ENCODE peak calls at places on chromosomes 7 and 10, in seven cellular contexts. F is activated naive CD4-positive, alpha-beta T cell treated with anti-CD3 and anti-CD28 coated beads, Interleukin-2, amount 50 U/mL, for 16 hours; C is type B pancreatic cell; D is iPS DF 19.7; T is cardiac muscle cell; N is GM23248; I is iPS DF 6.9. M is an unnamed sample.

GRCh38 chr10:121296856-121297255 is 301.4 kb downstream of the FGFR2 start:
- DNase-seq in I (no peak), D (no peak), T (no peak), C (no peak), N (no peak), F (no peak), M (no peak)

GRCh38 chr7:49023345-49024330 is 99.3 kb downstream of the CDC14C start:
- DNase-seq in N (no peak), F (no peak), C (no peak), I (no peak), T (no peak), D (no peak), M (no peak)

GRCh38 chr10:117204316-117204715 is 7.0 kb downstream of the KCNK18 start:
- DNase-seq in D (no peak), T (no peak), F (no peak), N (no peak), C (no peak), I (no peak), M (no peak)

GRCh38 chr10:84164442-84164841 is 9.2 kb upstream of the GPR15LG start:
- DNase-seq in F (no peak), D (no peak), I (no peak), N (no peak), T (no peak), C (no peak), M (no peak)

GRCh38 chr7:18499407-18500197 is 4.1 kb downstream of the HDAC9 start:
- DNase-seq in D (no peak), F (no peak), I (no peak), N (peak), C (no peak), T (no peak), M (no peak)

GRCh38 chr10:97895915-97896314 is 46.3 kb downstream of the GOLGA7B start:
- DNase-seq in D (no peak), N (no peak), C (no peak), F (no peak), T (no peak), I (no peak), M (no peak)

GRCh38 chr7:129262333-129262732 is 37.5 kb downstream of the AHCYL2 start:
- DNase-seq in T (no peak), C (no peak), I (no peak), D (no peak), N (no peak), F (no peak), M (no peak)

GRCh38 chr7:96314402-96315108 is 7.3 kb downstream of the SLC25A13 start:
- DNase-seq in T (peak), C (no peak), F (no peak), I (no peak), D (no peak), N (peak), M (no peak)

GRCh38 chr7:8594115-8594514 is 160.7 kb downstream of the NXPH1 start:
- DNase-seq in C (no peak), T (no peak), I (no peak), N (no peak), D (no peak), F (no peak), M (no peak)

GRCh38 chr7:157278791-157279678 is 57.8 kb upstream of the DNAJB6 start:
- DNase-seq in I (no peak), F (no peak), T (peak), C (no peak), D (no peak), N (peak), M (no peak)

GRCh38 chr7:130985361-130985760 is 251.4 kb upstream of the KLF14 start:
- DNase-seq in D (no peak), F (no peak), C (no peak), T (no peak), I (no peak), N (no peak), M (no peak)

GRCh38 chr10:17452060-17452894 is 2.1 kb downstream of the ST8SIA6 start:
- DNase-seq in T (no peak), N (no peak), D (no peak), C (no peak), F (no peak), I (no peak), M (no peak)

GRCh38 chr10:132690821-132691610 is 94.9 kb downstream of the NKX6-2 start:
- DNase-seq in I (no peak), C (peak), F (peak), D (no peak), T (no peak), N (no peak), M (no peak)

GRCh38 chr10:21732067-21732772 is 198.2 kb downstream of the MLLT10 start:
- DNase-seq in D (peak), F (peak), C (no peak), N (peak), T (peak), I (peak), M (no peak)

GRCh38 chr7:19522486-19522885 is 186.4 kb downstream of the POLR1F start:
- DNase-seq in D (no peak), N (peak), F (no peak), C (no peak), T (peak), I (no peak), M (no peak)

GRCh38 chr7:5477723-5478531 is 54.3 kb upstream of the TNRC18 start:
- DNase-seq in N (peak), T (no peak), C (no peak), D (no peak), I (no peak), F (no peak), M (peak)

GRCh38 chr7:78057571-78057970 is 259.0 kb downstream of the PHTF2 start:
- DNase-seq in I (no peak), T (no peak), N (peak), C (no peak), D (no peak), F (no peak), M (no peak)

GRCh38 chr10:95537543-95537930 is 23.6 kb downstream of the SORBS1 start:
- DNase-seq in I (no peak), D (no peak), N (no peak), F (no peak), C (no peak), T (no peak), M (no peak)

GRCh38 chr10:113309791-113310190 is 243.1 kb upstream of the HABP2 start:
- DNase-seq in F (no peak), C (no peak), D (no peak), N (no peak), T (no peak), I (no peak), M (no peak)

GRCh38 chr7:29063231-29063630 is 83.1 kb downstream of the CPVL start:
- DNase-seq in I (no peak), T (peak), F (no peak), D (no peak), N (peak), C (no peak), M (no peak)

GRCh38 chr10:79905322-79906314 is 43.3 kb downstream of the SFTPD start:
- DNase-seq in F (no peak), T (peak), I (no peak), C (no peak), D (no peak), N (peak), M (no peak)

GRCh38 chr7:11988186-11988585 is 156.2 kb upstream of the THSD7A start:
- DNase-seq in F (no peak), D (no peak), C (no peak), I (no peak), T (no peak), N (no peak), M (no peak)

GRCh38 chr10:129725011-129725410 is 239.1 kb downstream of the EBF3 start:
- DNase-seq in C (peak), D (no peak), I (no peak), F (no peak), N (no peak), T (no peak), M (no peak)

M was measured in H1.